ENCODE peak calls at places on chromosome 20, in six cellular contexts. Y is AG10803, M is left ventricle myocardium inferior, Q is WERI-Rb-1, N is upper lobe of right lung, L is ovary. K is an unnamed sample.
A peak's percentile ranks its signal among the peaks of the same experiment; 100 is the strongest.

GRCh38 chr20:44683263-44684046 is 31.7 kb upstream of the CCN5 start:
- DNase-seq in Q (peak; percentile 72), N (no peak), M (peak; percentile 46), Y (no peak), L (no peak), K (peak; percentile 64)

GRCh38 chr20:24575811-24576210 is 106.4 kb downstream of the SYNDIG1 start:
- DNase-seq in Y (no peak), L (no peak), N (no peak), Q (no peak), M (no peak), K (no peak)

GRCh38 chr20:3994125-3994524 is 21.2 kb downstream of the RNF24 start:
- DNase-seq in M (no peak), N (no peak), Y (no peak), Q (no peak), L (no peak), K (no peak)

GRCh38 chr20:62840244-62841197 is 21.1 kb downstream of the TCFL5 start:
- DNase-seq in M (no peak), N (no peak), Q (no peak), L (no peak), Y (no peak), K (no peak)

GRCh38 chr20:62530643-62531032 is 54.8 kb upstream of the GATA5 start:
- DNase-seq in L (no peak), Y (no peak), N (no peak), M (no peak), Q (no peak), K (no peak)

GRCh38 chr20:25319241-25320034 is 71.2 kb downstream of the ABHD12 start:
- DNase-seq in M (no peak), Q (no peak), N (no peak), Y (no peak), L (peak; percentile 10), K (no peak)

GRCh38 chr20:44115181-44115580 is 71.8 kb downstream of the JPH2 start:
- DNase-seq in L (no peak), Q (no peak), Y (no peak), M (no peak), N (no peak), K (no peak)

GRCh38 chr20:23062632-23063031 is 13.2 kb upstream of the THBD start:
- DNase-seq in M (no peak), L (no peak), N (no peak), Q (no peak), Y (no peak), K (no peak)

GRCh38 chr20:31661625-31662371 is 24.1 kb downstream of the COX4I2 start:
- DNase-seq in L (peak; percentile 82), M (peak; percentile 86), Q (peak; percentile 77), Y (peak; percentile 68), N (peak; percentile 89), K (peak; percentile 82)

GRCh38 chr20:18288748-18289705 is 700 bp downstream of the ZNF133 start:
- DNase-seq in Q (no peak), M (no peak), L (no peak), Y (peak; percentile 9), N (no peak), K (peak; percentile 24)

GRCh38 chr20:25039697-25040437 is 18.1 kb downstream of the ACSS1 start:
- DNase-seq in L (peak; percentile 85), M (peak; percentile 88), Y (peak; percentile 95), Q (no peak), N (peak; percentile 89), K (peak; percentile 76)

GRCh38 chr20:17872434-17872833 is 96.2 kb downstream of the SNX5 start:
- DNase-seq in Q (no peak), L (peak; percentile 28), Y (no peak), M (no peak), N (no peak), K (no peak)

GRCh38 chr20:43515628-43516027 is 8.1 kb downstream of the L3MBTL1 start:
- DNase-seq in M (no peak), N (no peak), L (no peak), Y (no peak), Q (no peak), K (no peak)

GRCh38 chr20:33909331-33909921 is 84.3 kb upstream of the RALY start:
- DNase-seq in L (peak; percentile 38), Q (no peak), M (no peak), Y (peak; percentile 96), N (no peak), K (peak; percentile 95)

GRCh38 chr20:33612001-33612400 is 50.1 kb upstream of the C20orf144 start:
- DNase-seq in M (no peak), N (no peak), Y (no peak), L (no peak), Q (no peak), K (no peak)

GRCh38 chr20:62739067-62739466 is 30.4 kb downstream of the NTSR1 start:
- DNase-seq in L (no peak), N (peak; percentile 60), Q (peak; percentile 4), Y (no peak), M (peak; percentile 4), K (no peak)

GRCh38 chr20:7660165-7660564 is 280.1 kb downstream of the HAO1 start:
- DNase-seq in L (no peak), M (no peak), N (no peak), Q (no peak), Y (no peak), K (no peak)

GRCh38 chr20:50163570-50164317 is 10.2 kb upstream of the PEDS1 start:
- DNase-seq in N (no peak), Q (no peak), Y (peak; percentile 93), M (peak; percentile 59), L (no peak), K (peak; percentile 42)

GRCh38 chr20:24934716-24935115 is 14.4 kb upstream of the CST7 start:
- DNase-seq in N (no peak), L (no peak), M (no peak), Y (no peak), Q (no peak), K (no peak)

GRCh38 chr20:19809487-19809886 is 51.4 kb downstream of the RIN2 start:
- DNase-seq in Q (no peak), Y (no peak), L (no peak), M (no peak), N (no peak), K (no peak)

GRCh38 chr20:44465001-44465560 is 10.6 kb upstream of the TTPAL start:
- DNase-seq in M (no peak), L (no peak), N (no peak), Q (no peak), Y (no peak), K (no peak)

GRCh38 chr20:17721802-17722486 is 22.2 kb downstream of the BANF2 start:
- DNase-seq in N (no peak), Q (no peak), Y (no peak), M (no peak), L (no peak), K (no peak)

GRCh38 chr20:12984069-12984765 is 24.6 kb upstream of the SPTLC3 start:
- DNase-seq in Y (peak; percentile 18), N (no peak), M (no peak), L (no peak), Q (no peak), K (peak; percentile 28)

GRCh38 chr20:39855056-39855455 is 834.0 kb downstream of the MAFB start:
- DNase-seq in Y (peak; percentile 46), M (no peak), N (no peak), Q (no peak), L (no peak), K (no peak)

GRCh38 chr20:10111144-10111771 is 76.5 kb downstream of the ANKEF1 start:
- DNase-seq in M (no peak), Y (no peak), L (no peak), Q (no peak), N (no peak), K (no peak)
- TF ChIP-seq CTCF in M (no peak), Y (no peak), L (no peak), Q (no peak), N (no peak), K (no peak)

GRCh38 chr20:53866787-53867740 is 203.3 kb downstream of the BCAS1 start:
- DNase-seq in Y (no peak), N (no peak), Q (peak; percentile 17), M (no peak), L (no peak), K (no peak)
- H3K4me3 ChIP-seq in Y (peak overlapping the region; percentile 33), N (no peak overlapping the region), Q (no peak overlapping the region), M (peak overlapping the region; percentile 35), L (no peak overlapping the region), K (no peak overlapping the region)

GRCh38 chr20:57498425-57499400 is 26.2 kb downstream of the CTCFL start:
- DNase-seq in L (no peak), N (no peak), Q (peak; percentile 70), Y (peak; percentile 21), M (no peak), K (peak; percentile 24)
- TF ChIP-seq CTCF in L (no peak), N (peak; percentile 31), Q (peak; percentile 83), Y (peak; percentile 51), M (peak; percentile 41), K (peak; percentile 42)

GRCh38 chr20:57468523-57469417 is 56.2 kb downstream of the CTCFL start:
- DNase-seq in N (peak; percentile 44), Q (no peak), L (no peak), M (no peak), Y (no peak), K (no peak)

GRCh38 chr20:57469418-57470211 is 55.3 kb downstream of the CTCFL start:
- DNase-seq in Q (no peak), L (no peak), N (peak; percentile 57), Y (no peak), M (peak; percentile 65), K (no peak)

GRCh38 chr20:57470666-57471495 is 54.1 kb downstream of the CTCFL start:
- DNase-seq in Y (no peak), M (no peak), N (peak; percentile 53), Q (no peak), L (no peak), K (no peak)

GRCh38 chr20:57471496-57472210 is 53.3 kb downstream of the CTCFL start:
- DNase-seq in L (no peak), Q (no peak), M (no peak), Y (no peak), N (peak; percentile 39), K (no peak)

GRCh38 chr20:57470212-57470522 is 54.8 kb downstream of the CTCFL start:
- DNase-seq in Y (no peak), M (no peak), L (no peak), Q (peak; percentile 28), N (peak; percentile 48), K (no peak)
- H3K4me3 ChIP-seq in Y (no peak overlapping the region), M (no peak overlapping the region), L (no peak overlapping the region), Q (no peak overlapping the region), N (no peak overlapping the region), K (no peak overlapping the region)

DNA sequence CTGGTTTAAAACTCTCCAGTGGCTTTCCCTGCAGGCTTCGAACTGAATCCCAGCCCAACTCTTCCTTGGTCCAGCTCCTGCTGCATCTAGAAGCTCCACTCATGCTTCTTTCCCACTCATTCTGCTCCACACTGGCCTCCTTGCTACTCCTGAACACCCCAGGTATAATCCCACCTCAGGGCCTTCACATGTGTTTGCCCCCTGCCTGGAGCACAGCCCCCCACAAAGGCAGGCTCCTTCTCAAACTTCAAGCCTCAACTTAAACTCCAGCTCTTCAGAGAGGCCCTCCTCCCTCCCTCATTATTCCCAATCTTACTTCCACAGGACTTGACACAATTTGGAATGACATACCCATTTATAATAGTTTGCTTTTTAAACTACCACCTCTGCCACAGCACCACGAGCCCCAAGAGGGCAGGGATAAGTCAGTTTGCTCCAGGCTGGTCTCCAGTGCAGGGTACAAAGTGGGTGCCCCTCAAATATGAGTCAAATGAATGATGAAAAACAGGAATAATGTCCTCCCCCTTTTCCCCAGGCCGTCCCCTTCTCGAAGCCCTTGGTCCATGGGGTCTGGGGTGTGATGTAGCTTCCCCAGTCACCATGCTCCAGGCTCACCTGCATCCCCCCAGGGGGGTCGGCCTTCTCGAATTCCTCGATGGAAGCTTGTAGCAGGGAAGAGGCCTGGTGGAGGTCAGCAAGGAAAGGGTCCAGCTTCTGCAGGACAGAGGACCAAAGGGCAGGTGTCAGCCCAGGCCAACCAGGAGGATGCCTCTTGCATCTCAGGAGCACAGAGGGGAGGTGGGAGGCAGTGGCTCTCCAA is 37.4 kb downstream of the KIAA1755 start:
- DNase-seq in M (no peak), Q (no peak), Y (no peak), L (no peak), N (peak; percentile 40), K (no peak)
- TF ChIP-seq CTCF in M (peak; percentile 34), Q (no peak), Y (no peak), L (no peak), N (peak; percentile 2), K (no peak)